ENCODE peak calls at places on chromosomes 4 and X, in nine cellular contexts. One of them, this sample, is unnamed.

GRCh38 chr4:182163180-182163579 is 80.0 kb upstream of the TENM3 start:
- DNase-seq in fibroblast of mammary gland: no peak
- DNase-seq in brain microvascular endothelial cell: no peak
- DNase-seq in DND-41: no peak
- DNase-seq in esophagus squamous epithelium: no peak
- DNase-seq in psoas muscle: no peak
- DNase-seq in IMR-90: no peak
- DNase-seq in epithelial cell of esophagus: no peak
- DNase-seq in keratinocyte: no peak
- DNase-seq in this sample: no peak

GRCh38 chr4:46393606-46394005 is 3.7 kb upstream of the GABRA2 start:
- DNase-seq in DND-41: no peak
- DNase-seq in keratinocyte: no peak
- DNase-seq in psoas muscle: no peak
- DNase-seq in esophagus squamous epithelium: no peak
- DNase-seq in epithelial cell of esophagus: no peak
- DNase-seq in fibroblast of mammary gland: no peak
- DNase-seq in IMR-90: no peak
- DNase-seq in brain microvascular endothelial cell: no peak
- DNase-seq in this sample: no peak

GRCh38 chr4:146333187-146333894 is 119.0 kb downstream of the REELD1 start:
- DNase-seq in keratinocyte: no peak
- DNase-seq in IMR-90: peak
- DNase-seq in DND-41: peak
- DNase-seq in esophagus squamous epithelium: no peak
- DNase-seq in fibroblast of mammary gland: peak
- DNase-seq in epithelial cell of esophagus: peak
- DNase-seq in brain microvascular endothelial cell: peak
- DNase-seq in psoas muscle: no peak
- DNase-seq in this sample: peak

GRCh38 chr4:74624351-74625151 is 169.8 kb downstream of the BTC start:
- DNase-seq in epithelial cell of esophagus: peak
- DNase-seq in fibroblast of mammary gland: peak
- DNase-seq in esophagus squamous epithelium: no peak
- DNase-seq in DND-41: no peak
- DNase-seq in keratinocyte: no peak
- DNase-seq in psoas muscle: no peak
- DNase-seq in brain microvascular endothelial cell: peak
- DNase-seq in IMR-90: peak
- DNase-seq in this sample: no peak

GRCh38 chr4:138034871-138035270 is 207.3 kb downstream of the SLC7A11 start:
- DNase-seq in psoas muscle: no peak
- DNase-seq in fibroblast of mammary gland: peak
- DNase-seq in epithelial cell of esophagus: peak
- DNase-seq in keratinocyte: peak
- DNase-seq in brain microvascular endothelial cell: no peak
- DNase-seq in esophagus squamous epithelium: no peak
- DNase-seq in IMR-90: peak
- DNase-seq in DND-41: no peak
- DNase-seq in this sample: no peak

GRCh38 chrX:78314561-78314960 is 12.8 kb downstream of the CYSLTR1 start:
- DNase-seq in psoas muscle: no peak
- DNase-seq in DND-41: no peak
- DNase-seq in keratinocyte: peak
- DNase-seq in fibroblast of mammary gland: no peak
- DNase-seq in brain microvascular endothelial cell: no peak
- DNase-seq in esophagus squamous epithelium: no peak
- DNase-seq in IMR-90: no peak
- DNase-seq in epithelial cell of esophagus: peak
- DNase-seq in this sample: no peak

GRCh38 chrX:19840899-19841648 is 46.3 kb downstream of the SH3KBP1 start:
- DNase-seq in keratinocyte: no peak
- DNase-seq in brain microvascular endothelial cell: no peak
- DNase-seq in DND-41: peak
- DNase-seq in psoas muscle: no peak
- DNase-seq in fibroblast of mammary gland: no peak
- DNase-seq in esophagus squamous epithelium: no peak
- DNase-seq in epithelial cell of esophagus: no peak
- DNase-seq in IMR-90: no peak
- DNase-seq in this sample: peak

GRCh38 chrX:24149346-24150050 is at the start of gene ZFX:
- DNase-seq in psoas muscle: peak
- DNase-seq in brain microvascular endothelial cell: peak
- DNase-seq in esophagus squamous epithelium: peak
- DNase-seq in epithelial cell of esophagus: peak
- DNase-seq in fibroblast of mammary gland: peak
- DNase-seq in DND-41: peak
- DNase-seq in IMR-90: peak
- DNase-seq in keratinocyte: no peak
- DNase-seq in this sample: peak

GRCh38 chrX:8679572-8679971 is 52.4 kb downstream of the ANOS1 start:
- DNase-seq in DND-41: no peak
- DNase-seq in psoas muscle: no peak
- DNase-seq in keratinocyte: no peak
- DNase-seq in brain microvascular endothelial cell: no peak
- DNase-seq in esophagus squamous epithelium: no peak
- DNase-seq in fibroblast of mammary gland: no peak
- DNase-seq in IMR-90: no peak
- DNase-seq in epithelial cell of esophagus: no peak
- DNase-seq in this sample: no peak

GRCh38 chrX:114267127-114267526 is 316.8 kb upstream of the HTR2C start:
- DNase-seq in keratinocyte: no peak
- DNase-seq in DND-41: no peak
- DNase-seq in brain microvascular endothelial cell: no peak
- DNase-seq in psoas muscle: no peak
- DNase-seq in epithelial cell of esophagus: no peak
- DNase-seq in IMR-90: no peak
- DNase-seq in fibroblast of mammary gland: no peak
- DNase-seq in esophagus squamous epithelium: no peak
- DNase-seq in this sample: no peak

GRCh38 chrX:40465735-40466551 is 114.8 kb upstream of the ATP6AP2 start:
- DNase-seq in brain microvascular endothelial cell: no peak
- DNase-seq in psoas muscle: peak
- DNase-seq in epithelial cell of esophagus: no peak
- DNase-seq in DND-41: peak
- DNase-seq in fibroblast of mammary gland: peak
- DNase-seq in IMR-90: no peak
- DNase-seq in keratinocyte: no peak
- DNase-seq in esophagus squamous epithelium: no peak
- DNase-seq in this sample: no peak

GRCh38 chrX:139720136-139720535 is 12.2 kb upstream of the MCF2 start:
- DNase-seq in DND-41: no peak
- DNase-seq in brain microvascular endothelial cell: peak
- DNase-seq in epithelial cell of esophagus: peak
- DNase-seq in psoas muscle: no peak
- DNase-seq in esophagus squamous epithelium: no peak
- DNase-seq in keratinocyte: no peak
- DNase-seq in IMR-90: peak
- DNase-seq in fibroblast of mammary gland: peak
- DNase-seq in this sample: no peak

GRCh38 chr4:156969136-156969535 is 2.5 kb downstream of the PDGFC start:
- DNase-seq in DND-41: no peak
- DNase-seq in brain microvascular endothelial cell: no peak
- DNase-seq in keratinocyte: no peak
- DNase-seq in IMR-90: no peak
- DNase-seq in esophagus squamous epithelium: no peak
- DNase-seq in fibroblast of mammary gland: no peak
- DNase-seq in epithelial cell of esophagus: no peak
- DNase-seq in psoas muscle: no peak
- DNase-seq in this sample: no peak

GRCh38 chrX:101210630-101211029 is 9.0 kb upstream of the DRP2 start:
- DNase-seq in keratinocyte: no peak
- DNase-seq in psoas muscle: no peak
- DNase-seq in IMR-90: no peak
- DNase-seq in esophagus squamous epithelium: no peak
- DNase-seq in brain microvascular endothelial cell: no peak
- DNase-seq in DND-41: no peak
- DNase-seq in epithelial cell of esophagus: no peak
- DNase-seq in fibroblast of mammary gland: no peak
- DNase-seq in this sample: no peak

GRCh38 chrX:67558267-67558666 is 14.4 kb downstream of the AR start:
- DNase-seq in epithelial cell of esophagus: no peak
- DNase-seq in IMR-90: no peak
- DNase-seq in esophagus squamous epithelium: no peak
- DNase-seq in keratinocyte: no peak
- DNase-seq in psoas muscle: no peak
- DNase-seq in DND-41: no peak
- DNase-seq in brain microvascular endothelial cell: no peak
- DNase-seq in fibroblast of mammary gland: no peak
- DNase-seq in this sample: no peak

GRCh38 chr4:129410115-129410514 is 314.2 kb downstream of the C4orf33 start:
- DNase-seq in esophagus squamous epithelium: no peak
- DNase-seq in keratinocyte: no peak
- DNase-seq in DND-41: no peak
- DNase-seq in IMR-90: no peak
- DNase-seq in brain microvascular endothelial cell: no peak
- DNase-seq in epithelial cell of esophagus: no peak
- DNase-seq in psoas muscle: no peak
- DNase-seq in fibroblast of mammary gland: no peak
- DNase-seq in this sample: no peak

GRCh38 chr4:152961752-152962117 is 25.6 kb downstream of the FHDC1 start:
- DNase-seq in epithelial cell of esophagus: no peak
- DNase-seq in fibroblast of mammary gland: no peak
- DNase-seq in psoas muscle: no peak
- DNase-seq in IMR-90: peak
- DNase-seq in keratinocyte: no peak
- DNase-seq in DND-41: no peak
- DNase-seq in esophagus squamous epithelium: no peak
- DNase-seq in brain microvascular endothelial cell: no peak
- DNase-seq in this sample: no peak

GRCh38 chr4:3411676-3412075 is 30.1 kb upstream of the HGFAC start:
- DNase-seq in esophagus squamous epithelium: no peak
- DNase-seq in fibroblast of mammary gland: no peak
- DNase-seq in IMR-90: no peak
- DNase-seq in keratinocyte: no peak
- DNase-seq in brain microvascular endothelial cell: no peak
- DNase-seq in DND-41: no peak
- DNase-seq in psoas muscle: peak
- DNase-seq in epithelial cell of esophagus: no peak
- DNase-seq in this sample: no peak

GRCh38 chr4:159016527-159017137 is 86.2 kb upstream of the RAPGEF2 start:
- DNase-seq in DND-41: no peak
- DNase-seq in keratinocyte: no peak
- DNase-seq in esophagus squamous epithelium: no peak
- DNase-seq in IMR-90: peak
- DNase-seq in fibroblast of mammary gland: no peak
- DNase-seq in epithelial cell of esophagus: no peak
- DNase-seq in psoas muscle: no peak
- DNase-seq in brain microvascular endothelial cell: no peak
- DNase-seq in this sample: no peak
- H3K4me3 ChIP-seq in DND-41: no peak
- H3K4me3 ChIP-seq in keratinocyte: no peak
- H3K4me3 ChIP-seq in esophagus squamous epithelium: no peak
- H3K4me3 ChIP-seq in IMR-90: peak
- H3K4me3 ChIP-seq in fibroblast of mammary gland: no peak
- H3K4me3 ChIP-seq in epithelial cell of esophagus: no peak
- H3K4me3 ChIP-seq in psoas muscle: no peak
- H3K4me3 ChIP-seq in brain microvascular endothelial cell: peak
- H3K4me3 ChIP-seq in this sample: no peak

GRCh38 chrX:316351-317325 is 2.0 kb downstream of the GTPBP6 start:
- DNase-seq in keratinocyte: no peak
- DNase-seq in DND-41: no peak
- DNase-seq in brain microvascular endothelial cell: no peak
- DNase-seq in epithelial cell of esophagus: no peak
- DNase-seq in esophagus squamous epithelium: no peak
- DNase-seq in psoas muscle: peak
- DNase-seq in fibroblast of mammary gland: no peak
- DNase-seq in IMR-90: no peak
- DNase-seq in this sample: no peak
- H3K4me3 ChIP-seq in keratinocyte: no peak
- H3K4me3 ChIP-seq in DND-41: peak
- H3K4me3 ChIP-seq in brain microvascular endothelial cell: no peak
- H3K4me3 ChIP-seq in epithelial cell of esophagus: no peak
- H3K4me3 ChIP-seq in esophagus squamous epithelium: no peak
- H3K4me3 ChIP-seq in psoas muscle: no peak
- H3K4me3 ChIP-seq in fibroblast of mammary gland: no peak
- H3K4me3 ChIP-seq in IMR-90: no peak
- H3K4me3 ChIP-seq in this sample: no peak

GRCh38 chrX:153967536-153968214 is 3.9 kb downstream of the HCFC1 start:
- DNase-seq in esophagus squamous epithelium: no peak
- DNase-seq in keratinocyte: no peak
- DNase-seq in epithelial cell of esophagus: no peak
- DNase-seq in brain microvascular endothelial cell: no peak
- DNase-seq in IMR-90: no peak
- DNase-seq in fibroblast of mammary gland: no peak
- DNase-seq in psoas muscle: no peak
- DNase-seq in DND-41: no peak
- DNase-seq in this sample: peak

GRCh38 chrX:153968754-153969124 is 2.9 kb downstream of the HCFC1 start:
- DNase-seq in DND-41: peak
- DNase-seq in esophagus squamous epithelium: no peak
- DNase-seq in keratinocyte: no peak
- DNase-seq in fibroblast of mammary gland: no peak
- DNase-seq in epithelial cell of esophagus: peak
- DNase-seq in psoas muscle: peak
- DNase-seq in brain microvascular endothelial cell: no peak
- DNase-seq in IMR-90: no peak
- DNase-seq in this sample: no peak

GRCh38 chrX:153966841-153967535 is 4.6 kb downstream of the HCFC1 start:
- DNase-seq in keratinocyte: no peak
- DNase-seq in esophagus squamous epithelium: no peak
- DNase-seq in DND-41: no peak
- DNase-seq in brain microvascular endothelial cell: no peak
- DNase-seq in IMR-90: peak
- DNase-seq in epithelial cell of esophagus: peak
- DNase-seq in fibroblast of mammary gland: peak
- DNase-seq in psoas muscle: peak
- DNase-seq in this sample: no peak

GRCh38 chrX:153969125-153969903 is 2.3 kb downstream of the HCFC1 start:
- DNase-seq in epithelial cell of esophagus: no peak
- DNase-seq in IMR-90: no peak
- DNase-seq in brain microvascular endothelial cell: no peak
- DNase-seq in keratinocyte: no peak
- DNase-seq in esophagus squamous epithelium: no peak
- DNase-seq in psoas muscle: no peak
- DNase-seq in fibroblast of mammary gland: no peak
- DNase-seq in DND-41: no peak
- DNase-seq in this sample: no peak

DNA sequence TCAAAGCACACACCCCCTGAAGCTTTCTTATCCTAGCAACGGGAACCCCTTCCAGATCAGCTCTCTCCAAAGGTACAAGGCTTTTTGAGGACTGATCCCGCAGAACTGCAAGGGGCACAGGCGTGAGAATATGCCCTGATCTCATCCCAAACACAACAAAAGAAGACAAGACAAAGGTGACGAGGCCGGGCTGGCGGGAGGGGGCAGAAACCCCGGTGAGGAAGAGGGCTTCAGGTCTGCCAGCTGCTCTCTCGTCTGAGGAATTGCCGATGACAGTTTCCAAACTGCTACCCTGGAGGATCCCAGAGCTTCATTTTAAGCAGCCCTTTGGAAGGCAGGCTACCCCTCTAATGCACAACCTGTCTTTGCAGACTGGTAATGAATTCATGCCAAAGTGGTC is 3.4 kb downstream of the HCFC1 start:
- DNase-seq in psoas muscle: peak
- DNase-seq in fibroblast of mammary gland: no peak
- DNase-seq in DND-41: no peak
- DNase-seq in esophagus squamous epithelium: no peak
- DNase-seq in epithelial cell of esophagus: no peak
- DNase-seq in keratinocyte: no peak
- DNase-seq in IMR-90: no peak
- DNase-seq in brain microvascular endothelial cell: no peak
- DNase-seq in this sample: no peak
- H3K4me3 ChIP-seq in psoas muscle: peak
- H3K4me3 ChIP-seq in fibroblast of mammary gland: peak
- H3K4me3 ChIP-seq in DND-41: peak
- H3K4me3 ChIP-seq in esophagus squamous epithelium: peak
- H3K4me3 ChIP-seq in epithelial cell of esophagus: no peak
- H3K4me3 ChIP-seq in keratinocyte: no peak
- H3K4me3 ChIP-seq in IMR-90: no peak
- H3K4me3 ChIP-seq in brain microvascular endothelial cell: no peak
- H3K4me3 ChIP-seq in this sample: peak

GRCh38 chr4:185535818-185536729 is 767 bp upstream of the PDLIM3 start:
- DNase-seq in fibroblast of mammary gland: peak
- DNase-seq in psoas muscle: peak
- DNase-seq in keratinocyte: no peak
- DNase-seq in esophagus squamous epithelium: no peak
- DNase-seq in DND-41: no peak
- DNase-seq in epithelial cell of esophagus: no peak
- DNase-seq in IMR-90: no peak
- DNase-seq in brain microvascular endothelial cell: peak
- DNase-seq in this sample: no peak
- H3K4me3 ChIP-seq in fibroblast of mammary gland: peak
- H3K4me3 ChIP-seq in psoas muscle: peak
- H3K4me3 ChIP-seq in keratinocyte: no peak
- H3K4me3 ChIP-seq in esophagus squamous epithelium: peak
- H3K4me3 ChIP-seq in DND-41: no peak
- H3K4me3 ChIP-seq in epithelial cell of esophagus: peak
- H3K4me3 ChIP-seq in IMR-90: peak
- H3K4me3 ChIP-seq in brain microvascular endothelial cell: peak
- H3K4me3 ChIP-seq in this sample: no peak

This sample was measured in CD4-positive, CD25-positive, alpha-beta regulatory T cell.